ENCODE peak calls at places on chromosomes 12 and 14, in five cellular contexts. One of them, this sample, is unnamed.

GRCh38 chr14:76985021-76985420 is 43.5 kb downstream of the IRF2BPL start:
- DNase-seq in EL: peak
- DNase-seq in A673: no peak
- DNase-seq in stomach: no peak
- DNase-seq in activated CD4-positive, CD25-positive, alpha-beta regulatory T cell treated with anti-CD3 and anti-CD28 coated beads, Interleukin-2, amount 50 U/mL, for 16 hours: no peak
- DNase-seq in this sample: no peak

GRCh38 chr12:52920937-52921336 is 16.1 kb upstream of the KRT8 start:
- DNase-seq in EL: peak
- DNase-seq in A673: no peak
- DNase-seq in stomach: no peak
- DNase-seq in activated CD4-positive, CD25-positive, alpha-beta regulatory T cell treated with anti-CD3 and anti-CD28 coated beads, Interleukin-2, amount 50 U/mL, for 16 hours: no peak
- DNase-seq in this sample: no peak

GRCh38 chr14:94411638-94412037 is 23.2 kb upstream of the SERPINA1 start:
- DNase-seq in EL: no peak
- DNase-seq in A673: no peak
- DNase-seq in stomach: no peak
- DNase-seq in activated CD4-positive, CD25-positive, alpha-beta regulatory T cell treated with anti-CD3 and anti-CD28 coated beads, Interleukin-2, amount 50 U/mL, for 16 hours: no peak
- DNase-seq in this sample: no peak

GRCh38 chr12:92971869-92972524 is 42.9 kb upstream of the EEA1 start:
- DNase-seq in EL: peak
- DNase-seq in A673: no peak
- DNase-seq in stomach: no peak
- DNase-seq in activated CD4-positive, CD25-positive, alpha-beta regulatory T cell treated with anti-CD3 and anti-CD28 coated beads, Interleukin-2, amount 50 U/mL, for 16 hours: no peak
- DNase-seq in this sample: no peak

GRCh38 chr12:130826151-130826801 is 12.8 kb downstream of the STX2 start:
- DNase-seq in EL: peak
- DNase-seq in A673: peak
- DNase-seq in stomach: no peak
- DNase-seq in activated CD4-positive, CD25-positive, alpha-beta regulatory T cell treated with anti-CD3 and anti-CD28 coated beads, Interleukin-2, amount 50 U/mL, for 16 hours: peak
- DNase-seq in this sample: peak

GRCh38 chr12:53225635-53226424 is 6.2 kb downstream of the RARG start:
- DNase-seq in EL: no peak
- DNase-seq in A673: no peak
- DNase-seq in stomach: no peak
- DNase-seq in activated CD4-positive, CD25-positive, alpha-beta regulatory T cell treated with anti-CD3 and anti-CD28 coated beads, Interleukin-2, amount 50 U/mL, for 16 hours: no peak
- DNase-seq in this sample: no peak

GRCh38 chr14:22478670-22479069 is 110.4 kb downstream of the DAD1 start:
- DNase-seq in EL: no peak
- DNase-seq in A673: peak
- DNase-seq in stomach: no peak
- DNase-seq in activated CD4-positive, CD25-positive, alpha-beta regulatory T cell treated with anti-CD3 and anti-CD28 coated beads, Interleukin-2, amount 50 U/mL, for 16 hours: no peak
- DNase-seq in this sample: no peak

GRCh38 chr12:4780624-4781023 is 60.4 kb downstream of the GALNT8 start:
- DNase-seq in EL: no peak
- DNase-seq in A673: no peak
- DNase-seq in stomach: no peak
- DNase-seq in activated CD4-positive, CD25-positive, alpha-beta regulatory T cell treated with anti-CD3 and anti-CD28 coated beads, Interleukin-2, amount 50 U/mL, for 16 hours: no peak
- DNase-seq in this sample: no peak

GRCh38 chr12:13383379-13383778 is 186.9 kb downstream of the EMP1 start:
- DNase-seq in EL: no peak
- DNase-seq in A673: no peak
- DNase-seq in stomach: peak
- DNase-seq in activated CD4-positive, CD25-positive, alpha-beta regulatory T cell treated with anti-CD3 and anti-CD28 coated beads, Interleukin-2, amount 50 U/mL, for 16 hours: no peak
- DNase-seq in this sample: no peak

GRCh38 chr12:62847709-62848108 is 87.2 kb downstream of the PPM1H start:
- DNase-seq in EL: no peak
- DNase-seq in A673: no peak
- DNase-seq in stomach: no peak
- DNase-seq in activated CD4-positive, CD25-positive, alpha-beta regulatory T cell treated with anti-CD3 and anti-CD28 coated beads, Interleukin-2, amount 50 U/mL, for 16 hours: no peak
- DNase-seq in this sample: no peak

GRCh38 chr14:55328317-55328716 is 57.1 kb downstream of the FBXO34 start:
- DNase-seq in EL: peak
- DNase-seq in A673: no peak
- DNase-seq in stomach: no peak
- DNase-seq in activated CD4-positive, CD25-positive, alpha-beta regulatory T cell treated with anti-CD3 and anti-CD28 coated beads, Interleukin-2, amount 50 U/mL, for 16 hours: no peak
- DNase-seq in this sample: no peak

GRCh38 chr14:21940887-21941855 is 267.6 kb upstream of the OR4E1 start:
- DNase-seq in EL: peak
- DNase-seq in A673: peak
- DNase-seq in stomach: no peak
- DNase-seq in activated CD4-positive, CD25-positive, alpha-beta regulatory T cell treated with anti-CD3 and anti-CD28 coated beads, Interleukin-2, amount 50 U/mL, for 16 hours: no peak
- DNase-seq in this sample: peak

GRCh38 chr12:75979181-75979580 is 52.4 kb downstream of the PHLDA1 start:
- DNase-seq in EL: peak
- DNase-seq in A673: peak
- DNase-seq in stomach: no peak
- DNase-seq in activated CD4-positive, CD25-positive, alpha-beta regulatory T cell treated with anti-CD3 and anti-CD28 coated beads, Interleukin-2, amount 50 U/mL, for 16 hours: peak
- DNase-seq in this sample: no peak

GRCh38 chr12:3732901-3733300 is 20.0 kb downstream of the CRACR2A start:
- DNase-seq in EL: no peak
- DNase-seq in A673: no peak
- DNase-seq in stomach: peak
- DNase-seq in activated CD4-positive, CD25-positive, alpha-beta regulatory T cell treated with anti-CD3 and anti-CD28 coated beads, Interleukin-2, amount 50 U/mL, for 16 hours: no peak
- DNase-seq in this sample: peak

GRCh38 chr12:70661762-70662161 is 24.5 kb upstream of the PTPRB start:
- DNase-seq in EL: peak
- DNase-seq in A673: peak
- DNase-seq in stomach: no peak
- DNase-seq in activated CD4-positive, CD25-positive, alpha-beta regulatory T cell treated with anti-CD3 and anti-CD28 coated beads, Interleukin-2, amount 50 U/mL, for 16 hours: no peak
- DNase-seq in this sample: no peak

GRCh38 chr14:23327947-23328744 is 6.9 kb downstream of the PABPN1 start:
- DNase-seq in EL: peak
- DNase-seq in A673: peak
- DNase-seq in stomach: peak
- DNase-seq in activated CD4-positive, CD25-positive, alpha-beta regulatory T cell treated with anti-CD3 and anti-CD28 coated beads, Interleukin-2, amount 50 U/mL, for 16 hours: peak
- DNase-seq in this sample: no peak

GRCh38 chr14:28756896-28757570 is 9.6 kb upstream of the FOXG1 start:
- DNase-seq in EL: peak
- DNase-seq in A673: peak
- DNase-seq in stomach: no peak
- DNase-seq in activated CD4-positive, CD25-positive, alpha-beta regulatory T cell treated with anti-CD3 and anti-CD28 coated beads, Interleukin-2, amount 50 U/mL, for 16 hours: no peak
- DNase-seq in this sample: no peak

GRCh38 chr12:22118206-22118605 is 72.2 kb downstream of the CMAS start:
- DNase-seq in EL: no peak
- DNase-seq in A673: no peak
- DNase-seq in stomach: no peak
- DNase-seq in activated CD4-positive, CD25-positive, alpha-beta regulatory T cell treated with anti-CD3 and anti-CD28 coated beads, Interleukin-2, amount 50 U/mL, for 16 hours: no peak
- DNase-seq in this sample: no peak

GRCh38 chr12:130161261-130162231 is 718 bp upstream of the FZD10 start:
- DNase-seq in EL: no peak
- DNase-seq in A673: no peak
- DNase-seq in stomach: no peak
- DNase-seq in activated CD4-positive, CD25-positive, alpha-beta regulatory T cell treated with anti-CD3 and anti-CD28 coated beads, Interleukin-2, amount 50 U/mL, for 16 hours: no peak
- DNase-seq in this sample: no peak

GRCh38 chr12:132329036-132329738 is at the start of gene GALNT9:
- DNase-seq in EL: no peak
- DNase-seq in A673: peak
- DNase-seq in stomach: no peak
- DNase-seq in activated CD4-positive, CD25-positive, alpha-beta regulatory T cell treated with anti-CD3 and anti-CD28 coated beads, Interleukin-2, amount 50 U/mL, for 16 hours: no peak
- DNase-seq in this sample: no peak

GRCh38 chr12:49093746-49094103 is 876 bp downstream of the DHH start:
- DNase-seq in EL: no peak
- DNase-seq in A673: no peak
- DNase-seq in stomach: no peak
- DNase-seq in activated CD4-positive, CD25-positive, alpha-beta regulatory T cell treated with anti-CD3 and anti-CD28 coated beads, Interleukin-2, amount 50 U/mL, for 16 hours: no peak
- DNase-seq in this sample: no peak

GRCh38 chr12:64670039-64670438 is 59.7 kb downstream of the RASSF3 start:
- DNase-seq in EL: no peak
- DNase-seq in A673: no peak
- DNase-seq in stomach: no peak
- DNase-seq in activated CD4-positive, CD25-positive, alpha-beta regulatory T cell treated with anti-CD3 and anti-CD28 coated beads, Interleukin-2, amount 50 U/mL, for 16 hours: no peak
- DNase-seq in this sample: no peak

GRCh38 chr14:21264025-21264801 is 5.0 kb downstream of the HNRNPC start:
- DNase-seq in EL: peak
- DNase-seq in A673: peak
- DNase-seq in stomach: no peak
- DNase-seq in activated CD4-positive, CD25-positive, alpha-beta regulatory T cell treated with anti-CD3 and anti-CD28 coated beads, Interleukin-2, amount 50 U/mL, for 16 hours: no peak
- DNase-seq in this sample: no peak

GRCh38 chr14:93025055-93025454 is 90.7 kb downstream of the ITPK1 start:
- DNase-seq in EL: no peak
- DNase-seq in A673: no peak
- DNase-seq in stomach: no peak
- DNase-seq in activated CD4-positive, CD25-positive, alpha-beta regulatory T cell treated with anti-CD3 and anti-CD28 coated beads, Interleukin-2, amount 50 U/mL, for 16 hours: no peak
- DNase-seq in this sample: no peak

GRCh38 chr12:54701940-54702592 is 53.9 kb upstream of the DCD start:
- DNase-seq in EL: peak
- DNase-seq in A673: peak
- DNase-seq in stomach: no peak
- DNase-seq in activated CD4-positive, CD25-positive, alpha-beta regulatory T cell treated with anti-CD3 and anti-CD28 coated beads, Interleukin-2, amount 50 U/mL, for 16 hours: no peak
- DNase-seq in this sample: no peak

GRCh38 chr14:95664046-95664445 is 22.2 kb upstream of the TCL1B start:
- DNase-seq in EL: no peak
- DNase-seq in A673: no peak
- DNase-seq in stomach: peak
- DNase-seq in activated CD4-positive, CD25-positive, alpha-beta regulatory T cell treated with anti-CD3 and anti-CD28 coated beads, Interleukin-2, amount 50 U/mL, for 16 hours: no peak
- DNase-seq in this sample: no peak

GRCh38 chr12:64318605-64319004 is 72.0 kb downstream of the C12orf56 start:
- DNase-seq in EL: peak
- DNase-seq in A673: peak
- DNase-seq in stomach: no peak
- DNase-seq in activated CD4-positive, CD25-positive, alpha-beta regulatory T cell treated with anti-CD3 and anti-CD28 coated beads, Interleukin-2, amount 50 U/mL, for 16 hours: no peak
- DNase-seq in this sample: no peak

GRCh38 chr14:72665259-72665658 is 228.6 kb downstream of the DPF3 start:
- DNase-seq in EL: peak
- DNase-seq in A673: no peak
- DNase-seq in stomach: no peak
- DNase-seq in activated CD4-positive, CD25-positive, alpha-beta regulatory T cell treated with anti-CD3 and anti-CD28 coated beads, Interleukin-2, amount 50 U/mL, for 16 hours: no peak
- DNase-seq in this sample: no peak

GRCh38 chr12:9335867-9336266 is 127.7 kb upstream of the PZP start:
- DNase-seq in EL: no peak
- DNase-seq in A673: no peak
- DNase-seq in stomach: no peak
- DNase-seq in activated CD4-positive, CD25-positive, alpha-beta regulatory T cell treated with anti-CD3 and anti-CD28 coated beads, Interleukin-2, amount 50 U/mL, for 16 hours: no peak
- DNase-seq in this sample: no peak

GRCh38 chr12:43912851-43913250 is 77.0 kb downstream of the TMEM117 start:
- DNase-seq in EL: no peak
- DNase-seq in A673: no peak
- DNase-seq in stomach: no peak
- DNase-seq in activated CD4-positive, CD25-positive, alpha-beta regulatory T cell treated with anti-CD3 and anti-CD28 coated beads, Interleukin-2, amount 50 U/mL, for 16 hours: no peak
- DNase-seq in this sample: no peak

GRCh38 chr12:113889076-113889475 is 77.0 kb downstream of the RBM19 start:
- DNase-seq in EL: peak
- DNase-seq in A673: no peak
- DNase-seq in stomach: no peak
- DNase-seq in activated CD4-positive, CD25-positive, alpha-beta regulatory T cell treated with anti-CD3 and anti-CD28 coated beads, Interleukin-2, amount 50 U/mL, for 16 hours: no peak
- DNase-seq in this sample: no peak

GRCh38 chr12:100962086-100962712 is 167.6 kb downstream of the ANO4 start:
- DNase-seq in EL: no peak
- DNase-seq in A673: no peak
- DNase-seq in stomach: no peak
- DNase-seq in activated CD4-positive, CD25-positive, alpha-beta regulatory T cell treated with anti-CD3 and anti-CD28 coated beads, Interleukin-2, amount 50 U/mL, for 16 hours: no peak
- DNase-seq in this sample: no peak

GRCh38 chr14:100239200-100239839 is 376 bp downstream of the YY1 start:
- DNase-seq in EL: no peak
- DNase-seq in A673: no peak
- DNase-seq in stomach: no peak
- DNase-seq in activated CD4-positive, CD25-positive, alpha-beta regulatory T cell treated with anti-CD3 and anti-CD28 coated beads, Interleukin-2, amount 50 U/mL, for 16 hours: no peak
- DNase-seq in this sample: peak

GRCh38 chr12:2640709-2641108 is 154.1 kb upstream of the FKBP4 start:
- DNase-seq in EL: peak
- DNase-seq in A673: peak
- DNase-seq in stomach: peak
- DNase-seq in activated CD4-positive, CD25-positive, alpha-beta regulatory T cell treated with anti-CD3 and anti-CD28 coated beads, Interleukin-2, amount 50 U/mL, for 16 hours: no peak
- DNase-seq in this sample: peak

GRCh38 chr14:75941030-75941429 is 40.8 kb downstream of the TGFB3 start:
- DNase-seq in EL: no peak
- DNase-seq in A673: no peak
- DNase-seq in stomach: no peak
- DNase-seq in activated CD4-positive, CD25-positive, alpha-beta regulatory T cell treated with anti-CD3 and anti-CD28 coated beads, Interleukin-2, amount 50 U/mL, for 16 hours: no peak
- DNase-seq in this sample: no peak

GRCh38 chr12:52062167-52063080 is 7.4 kb upstream of the ATG101 start:
- DNase-seq in EL: no peak
- DNase-seq in A673: no peak
- DNase-seq in stomach: no peak
- DNase-seq in activated CD4-positive, CD25-positive, alpha-beta regulatory T cell treated with anti-CD3 and anti-CD28 coated beads, Interleukin-2, amount 50 U/mL, for 16 hours: no peak
- DNase-seq in this sample: no peak

GRCh38 chr12:32402170-32402569 is 2.8 kb downstream of the FGD4 start:
- DNase-seq in EL: no peak
- DNase-seq in A673: no peak
- DNase-seq in stomach: no peak
- DNase-seq in activated CD4-positive, CD25-positive, alpha-beta regulatory T cell treated with anti-CD3 and anti-CD28 coated beads, Interleukin-2, amount 50 U/mL, for 16 hours: no peak
- DNase-seq in this sample: no peak